ENCODE peak calls at places on chromosome 5, in four cellular contexts. One of them, this sample, is unnamed.

GRCh38 chr5:145324767-145325479 is 510.2 kb downstream of the PRELID2 start:
- DNase-seq in psoas muscle: no peak
- DNase-seq in GM23338: no peak
- DNase-seq in coronary artery: no peak
- DNase-seq in this sample: no peak

GRCh38 chr5:134577022-134577795 is 51.7 kb downstream of the JADE2 start:
- DNase-seq in psoas muscle: peak
- DNase-seq in GM23338: no peak
- DNase-seq in coronary artery: no peak
- DNase-seq in this sample: no peak

GRCh38 chr5:76861616-76862015 is 11.8 kb downstream of the S100Z start:
- DNase-seq in psoas muscle: no peak
- DNase-seq in GM23338: no peak
- DNase-seq in coronary artery: no peak
- DNase-seq in this sample: no peak

GRCh38 chr5:56094579-56095361 is 100.0 kb upstream of the IL6ST start:
- DNase-seq in psoas muscle: no peak
- DNase-seq in GM23338: no peak
- DNase-seq in coronary artery: no peak
- DNase-seq in this sample: no peak

GRCh38 chr5:7426284-7426683 is 30.3 kb downstream of the ADCY2 start:
- DNase-seq in psoas muscle: no peak
- DNase-seq in GM23338: no peak
- DNase-seq in coronary artery: no peak
- DNase-seq in this sample: no peak

GRCh38 chr5:15446552-15446951 is 53.4 kb upstream of the FBXL7 start:
- DNase-seq in psoas muscle: no peak
- DNase-seq in GM23338: no peak
- DNase-seq in coronary artery: no peak
- DNase-seq in this sample: no peak

GRCh38 chr5:150960791-150961396 is 56.1 kb upstream of the ZNF300 start:
- DNase-seq in psoas muscle: no peak
- DNase-seq in GM23338: peak
- DNase-seq in coronary artery: no peak
- DNase-seq in this sample: no peak

GRCh38 chr5:36414869-36415282 is 113.2 kb upstream of the RANBP3L start:
- DNase-seq in psoas muscle: no peak
- DNase-seq in GM23338: peak
- DNase-seq in coronary artery: no peak
- DNase-seq in this sample: no peak

GRCh38 chr5:170632266-170632984 is 128.6 kb downstream of the KCNIP1 start:
- DNase-seq in psoas muscle: no peak
- DNase-seq in GM23338: peak
- DNase-seq in coronary artery: no peak
- DNase-seq in this sample: no peak

GRCh38 chr5:541148-541887 is 17.1 kb upstream of the SLC9A3 start:
- DNase-seq in psoas muscle: peak
- DNase-seq in GM23338: peak
- DNase-seq in coronary artery: no peak
- DNase-seq in this sample: no peak

GRCh38 chr5:172925336-172925948 is 33.8 kb upstream of the RPL26L1 start:
- DNase-seq in psoas muscle: no peak
- DNase-seq in GM23338: no peak
- DNase-seq in coronary artery: no peak
- DNase-seq in this sample: no peak

GRCh38 chr5:142720561-142721275 is 34.8 kb upstream of the FGF1 start:
- DNase-seq in psoas muscle: no peak
- DNase-seq in GM23338: no peak
- DNase-seq in coronary artery: peak
- DNase-seq in this sample: peak

GRCh38 chr5:7869474-7870136 is 657 bp downstream of the MTRR start:
- DNase-seq in psoas muscle: no peak
- DNase-seq in GM23338: peak
- DNase-seq in coronary artery: no peak
- DNase-seq in this sample: no peak

GRCh38 chr5:79773612-79774011 is 84.0 kb downstream of the CMYA5 start:
- DNase-seq in psoas muscle: no peak
- DNase-seq in GM23338: no peak
- DNase-seq in coronary artery: no peak
- DNase-seq in this sample: no peak

GRCh38 chr5:135135530-135136201 is 101.6 kb upstream of the PITX1 start:
- DNase-seq in psoas muscle: peak
- DNase-seq in GM23338: no peak
- DNase-seq in coronary artery: peak
- DNase-seq in this sample: no peak

GRCh38 chr5:10828241-10828640 is 67.2 kb upstream of the DAP start:
- DNase-seq in psoas muscle: no peak
- DNase-seq in GM23338: no peak
- DNase-seq in coronary artery: no peak
- DNase-seq in this sample: no peak

GRCh38 chr5:8949908-8950307 is 596.0 kb downstream of the SEMA5A start:
- DNase-seq in psoas muscle: no peak
- DNase-seq in GM23338: no peak
- DNase-seq in coronary artery: no peak
- DNase-seq in this sample: no peak

GRCh38 chr5:114055810-114056476 is 305.9 kb upstream of the KCNN2 start:
- DNase-seq in psoas muscle: peak
- DNase-seq in GM23338: peak
- DNase-seq in coronary artery: no peak
- DNase-seq in this sample: peak

GRCh38 chr5:157059093-157059539 is at the start of gene HAVCR1:
- DNase-seq in psoas muscle: no peak
- DNase-seq in GM23338: no peak
- DNase-seq in coronary artery: no peak
- DNase-seq in this sample: no peak
- H3K4me3 ChIP-seq in psoas muscle: no peak
- H3K4me3 ChIP-seq in GM23338: no peak
- H3K4me3 ChIP-seq in coronary artery: no peak
- H3K4me3 ChIP-seq in this sample: no peak

DNA sequence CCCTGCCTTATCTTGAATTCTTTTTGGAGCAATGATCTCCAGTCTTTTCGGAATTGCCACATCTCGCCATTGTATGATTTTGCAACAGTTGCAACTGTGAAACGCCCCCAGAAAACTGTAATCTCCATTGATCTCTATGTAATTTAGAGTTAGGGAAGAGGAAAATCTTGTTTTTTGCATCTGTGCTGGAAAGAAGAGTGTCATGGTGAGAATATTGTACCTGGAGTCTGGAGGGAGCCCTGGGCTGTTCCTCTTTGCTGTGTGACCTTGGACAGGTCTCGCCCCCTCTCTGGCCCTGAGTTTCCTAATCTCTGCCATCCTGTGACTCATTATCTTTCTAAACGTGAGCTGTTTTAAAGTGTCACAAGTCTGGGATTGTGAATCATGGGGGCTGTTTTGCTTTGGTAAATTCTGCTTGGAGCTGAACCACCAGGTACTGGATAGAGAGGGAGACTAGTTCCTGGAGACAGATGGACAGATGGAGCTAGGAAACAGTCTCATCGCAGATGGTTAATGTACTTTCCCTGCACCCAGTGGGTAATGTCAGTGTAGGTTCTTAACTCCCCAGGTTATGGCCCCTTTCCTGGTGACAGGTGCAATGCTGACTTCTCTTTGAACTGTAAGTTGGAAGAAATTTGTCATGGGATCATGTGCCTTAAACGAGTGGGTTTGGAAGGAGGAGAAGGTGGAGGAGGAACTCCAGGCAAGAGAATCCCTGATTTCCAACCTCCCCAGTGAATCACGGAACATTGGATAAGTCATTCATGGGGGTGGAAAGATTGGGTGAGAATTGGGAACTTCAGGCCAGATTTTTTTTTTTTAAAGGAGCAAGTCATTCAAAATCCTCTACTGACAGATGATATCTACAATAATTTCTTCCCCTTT is 19.6 kb downstream of the PPARGC1B start:
- DNase-seq in psoas muscle: no peak
- DNase-seq in GM23338: no peak
- DNase-seq in coronary artery: no peak
- DNase-seq in this sample: no peak
- H3K27ac ChIP-seq in psoas muscle: peak
- H3K27ac ChIP-seq in GM23338: no peak
- H3K27ac ChIP-seq in coronary artery: no peak
- H3K27ac ChIP-seq in this sample: no peak

DNA sequence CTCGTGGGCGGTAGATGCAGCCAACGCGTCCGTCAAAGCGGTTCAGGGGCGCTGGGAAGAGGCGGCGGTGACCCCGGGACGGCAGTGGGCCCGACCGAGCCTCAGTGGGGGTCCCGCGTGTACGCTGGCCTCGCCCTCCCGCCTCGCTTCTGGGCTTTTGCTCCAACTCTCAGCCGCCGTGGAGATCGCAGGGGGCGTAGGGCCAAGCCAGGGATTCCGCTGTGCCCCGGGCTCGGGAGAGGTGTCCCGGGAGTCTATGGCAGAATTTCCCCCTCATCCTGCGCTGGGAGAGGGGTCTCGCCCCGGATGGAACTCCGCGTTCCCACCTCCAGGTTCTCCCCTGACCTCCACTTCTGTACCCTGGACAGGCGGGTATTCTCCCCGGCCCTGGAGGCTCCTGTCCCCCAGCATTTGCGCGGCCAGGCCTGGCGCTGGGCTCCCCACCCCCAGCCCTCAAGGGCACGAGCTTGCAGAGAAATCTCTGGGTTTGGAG is 131.9 kb downstream of the MRPL36 start:
- DNase-seq in psoas muscle: no peak
- DNase-seq in GM23338: peak
- DNase-seq in coronary artery: peak
- DNase-seq in this sample: no peak
- H3K4me3 ChIP-seq in psoas muscle: peak
- H3K4me3 ChIP-seq in GM23338: peak
- H3K4me3 ChIP-seq in coronary artery: peak
- H3K4me3 ChIP-seq in this sample: peak

GRCh38 chr5:177448244-177448950 is 1.8 kb downstream of the PRR7 start:
- DNase-seq in psoas muscle: no peak
- DNase-seq in GM23338: no peak
- DNase-seq in coronary artery: no peak
- DNase-seq in this sample: no peak

GRCh38 chr5:177447611-177448243 is 1.1 kb downstream of the PRR7 start:
- DNase-seq in psoas muscle: peak
- DNase-seq in GM23338: peak
- DNase-seq in coronary artery: no peak
- DNase-seq in this sample: peak

GRCh38 chr5:177445052-177446016 is 1.3 kb upstream of the PRR7 start:
- DNase-seq in psoas muscle: no peak
- DNase-seq in GM23338: no peak
- DNase-seq in coronary artery: no peak
- DNase-seq in this sample: no peak

GRCh38 chr5:177446184-177447065 is at the start of gene PRR7:
- DNase-seq in psoas muscle: peak
- DNase-seq in GM23338: peak
- DNase-seq in coronary artery: no peak
- DNase-seq in this sample: peak

DNA sequence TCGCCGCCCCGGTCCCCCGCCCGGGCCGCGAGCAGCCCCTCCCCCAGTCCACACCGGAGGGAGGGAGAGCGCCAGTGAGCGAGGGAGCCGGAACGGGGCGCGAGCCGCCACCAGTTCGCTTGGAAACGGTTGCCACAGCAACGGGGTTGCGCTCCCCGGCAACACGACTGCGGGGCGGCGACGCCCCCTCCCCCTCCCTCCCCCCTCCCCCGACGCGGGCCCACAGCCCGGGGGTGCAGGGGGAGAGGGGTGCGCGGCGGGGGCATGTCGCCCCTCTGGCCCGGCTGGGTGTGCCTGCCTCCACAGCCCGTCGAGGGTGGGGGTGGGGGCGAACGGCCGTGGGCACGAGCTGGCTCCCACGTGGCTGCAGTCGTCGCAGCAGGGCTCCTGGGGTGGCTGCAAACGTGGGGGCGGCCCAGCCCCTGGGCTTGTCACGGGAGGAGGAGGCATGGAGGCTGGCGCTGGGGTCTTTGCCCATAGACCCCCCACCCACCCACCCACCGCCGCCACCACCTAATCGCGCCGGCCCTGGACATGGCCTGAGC is 524 bp downstream of the PRR7 start:
- DNase-seq in psoas muscle: peak
- DNase-seq in GM23338: peak
- DNase-seq in coronary artery: no peak
- DNase-seq in this sample: peak
- H3K27ac ChIP-seq in psoas muscle: no peak
- H3K27ac ChIP-seq in GM23338: no peak
- H3K27ac ChIP-seq in coronary artery: no peak
- H3K27ac ChIP-seq in this sample: no peak